ENCODE peak calls at places on chromosome 7, in nine cellular contexts. D is thoracic aorta, J is fibroblast of lung, I is A549, R is mucosa of descending colon, G is WERI-Rb-1, Z is fibroblast of pulmonary artery, U is BJ, P is GM06990. M is an unnamed sample.

GRCh38 chr7:27103489-27104226 is 1.2 kb upstream of the HOXA2 start:
- DNase-seq in D (no peak), J (peak), I (no peak), R (peak), G (no peak), Z (no peak), U (no peak), P (no peak), M (no peak)

GRCh38 chr7:124171068-124171467 is 138.2 kb upstream of the TMEM229A start:
- DNase-seq in D (no peak), J (peak), I (no peak), R (no peak), G (peak), Z (peak), U (no peak), P (no peak), M (no peak)

GRCh38 chr7:25852249-25852994 is 299.6 kb upstream of the NFE2L3 start:
- DNase-seq in D (no peak), J (peak), I (no peak), R (peak), G (peak), Z (no peak), U (no peak), P (no peak), M (no peak)

GRCh38 chr7:102169651-102170416 is 116.8 kb upstream of the SH2B2 start:
- DNase-seq in D (no peak), J (peak), I (no peak), R (no peak), G (no peak), Z (peak), U (no peak), P (no peak), M (no peak)

GRCh38 chr7:143979359-143979758 is 20.8 kb upstream of the OR6B1 start:
- DNase-seq in D (no peak), J (peak), I (peak), R (no peak), G (no peak), Z (peak), U (peak), P (no peak), M (no peak)

GRCh38 chr7:101915000-101915399 is 97.6 kb downstream of the CUX1 start:
- DNase-seq in D (no peak), J (no peak), I (no peak), R (no peak), G (peak), Z (no peak), U (no peak), P (no peak), M (no peak)

GRCh38 chr7:27277628-27278027 is 35.0 kb downstream of the EVX1 start:
- DNase-seq in D (no peak), J (no peak), I (peak), R (no peak), G (no peak), Z (peak), U (no peak), P (no peak), M (peak)

GRCh38 chr7:140672382-140673062 is at the start of gene ADCK2:
- DNase-seq in D (no peak), J (no peak), I (peak), R (peak), G (peak), Z (no peak), U (no peak), P (peak), M (peak)

GRCh38 chr7:115679976-115680375 is 350.6 kb downstream of the TFEC start:
- DNase-seq in D (no peak), J (peak), I (no peak), R (no peak), G (peak), Z (peak), U (no peak), P (no peak), M (peak)

GRCh38 chr7:157514306-157514705 is 177.5 kb downstream of the DNAJB6 start:
- DNase-seq in D (no peak), J (no peak), I (no peak), R (peak), G (no peak), Z (no peak), U (no peak), P (no peak), M (no peak)

GRCh38 chr7:39453743-39454355 is 112.4 kb upstream of the YAE1 start:
- DNase-seq in D (no peak), J (peak), I (peak), R (no peak), G (peak), Z (peak), U (no peak), P (no peak), M (peak)

GRCh38 chr7:86867163-86867762 is 192.2 kb downstream of the ELAPOR2 start:
- DNase-seq in D (no peak), J (no peak), I (no peak), R (no peak), G (no peak), Z (no peak), U (no peak), P (no peak), M (no peak)

GRCh38 chr7:131889572-131890150 is 333.2 kb upstream of the PODXL start:
- DNase-seq in D (no peak), J (no peak), I (no peak), R (no peak), G (no peak), Z (no peak), U (no peak), P (no peak), M (no peak)

GRCh38 chr7:64574481-64575159 is 11.7 kb upstream of the ZNF680 start:
- DNase-seq in D (peak), J (peak), I (no peak), R (no peak), G (no peak), Z (peak), U (no peak), P (no peak), M (no peak)

GRCh38 chr7:113774182-113774807 is 144.5 kb downstream of the PPP1R3A start:
- DNase-seq in D (no peak), J (peak), I (peak), R (no peak), G (peak), Z (peak), U (peak), P (no peak), M (no peak)

GRCh38 chr7:80722596-80723141 is 84.2 kb downstream of the CD36 start:
- DNase-seq in D (peak), J (peak), I (peak), R (no peak), G (no peak), Z (peak), U (peak), P (no peak), M (peak)

GRCh38 chr7:99579956-99580777 is 17.9 kb upstream of the TMEM225B start:
- DNase-seq in D (no peak), J (peak), I (no peak), R (no peak), G (peak), Z (peak), U (no peak), P (peak), M (peak)

GRCh38 chr7:5557920-5558401 is 134.3 kb upstream of the TNRC18 start:
- DNase-seq in D (no peak), J (peak), I (no peak), R (peak), G (peak), Z (no peak), U (no peak), P (peak), M (no peak)

GRCh38 chr7:142440219-142441073 is 182.6 kb upstream of the PRSS58 start:
- DNase-seq in D (no peak), J (peak), I (no peak), R (no peak), G (no peak), Z (peak), U (peak), P (no peak), M (peak)

GRCh38 chr7:55522268-55522902 is 49.9 kb downstream of the VOPP1 start:
- DNase-seq in D (no peak), J (no peak), I (no peak), R (no peak), G (no peak), Z (no peak), U (no peak), P (no peak), M (no peak)

GRCh38 chr7:25389489-25390106 is 161.3 kb upstream of the NPVF start:
- DNase-seq in D (no peak), J (peak), I (peak), R (no peak), G (no peak), Z (peak), U (no peak), P (no peak), M (no peak)

GRCh38 chr7:74051629-74052410 is 23.8 kb downstream of the ELN start:
- DNase-seq in D (no peak), J (peak), I (peak), R (no peak), G (peak), Z (peak), U (no peak), P (no peak), M (peak)

GRCh38 chr7:101240226-101241014 is 2.8 kb upstream of the CLDN15 start:
- DNase-seq in D (no peak), J (no peak), I (no peak), R (no peak), G (peak), Z (no peak), U (no peak), P (no peak), M (no peak)

GRCh38 chr7:106757846-106758245 is 96.9 kb upstream of the CCDC71L start:
- DNase-seq in D (no peak), J (peak), I (no peak), R (no peak), G (no peak), Z (peak), U (no peak), P (no peak), M (no peak)

GRCh38 chr7:949021-949934 is 5.2 kb downstream of the ADAP1 start:
- DNase-seq in D (no peak), J (no peak), I (no peak), R (peak), G (no peak), Z (no peak), U (no peak), P (no peak), M (no peak)

GRCh38 chr7:45147858-45148652 is 9.5 kb upstream of the RAMP3 start:
- DNase-seq in D (no peak), J (no peak), I (no peak), R (no peak), G (no peak), Z (no peak), U (no peak), P (no peak), M (peak)

GRCh38 chr7:116259156-116259555 is 48.8 kb downstream of the TES start:
- DNase-seq in D (no peak), J (no peak), I (no peak), R (no peak), G (no peak), Z (peak), U (no peak), P (no peak), M (no peak)

GRCh38 chr7:101538596-101539459 is 90.3 kb downstream of the MYL10 start:
- DNase-seq in D (no peak), J (peak), I (peak), R (no peak), G (peak), Z (peak), U (no peak), P (peak), M (peak)

GRCh38 chr7:107180378-107180777 is 11.6 kb downstream of the HBP1 start:
- DNase-seq in D (no peak), J (peak), I (peak), R (no peak), G (no peak), Z (peak), U (no peak), P (no peak), M (no peak)

GRCh38 chr7:6106140-6106904 is 75.1 kb downstream of the ANKRD61 start:
- DNase-seq in D (no peak), J (peak), I (no peak), R (no peak), G (peak), Z (peak), U (no peak), P (peak), M (peak)

GRCh38 chr7:26061340-26062239 is 90.4 kb upstream of the NFE2L3 start:
- DNase-seq in D (no peak), J (peak), I (peak), R (no peak), G (peak), Z (peak), U (no peak), P (peak), M (peak)

GRCh38 chr7:70776627-70777101 is 355.3 kb upstream of the GALNT17 start:
- DNase-seq in D (no peak), J (no peak), I (no peak), R (no peak), G (no peak), Z (peak), U (no peak), P (no peak), M (no peak)

GRCh38 chr7:82548141-82548688 is 104.6 kb upstream of the CACNA2D1 start:
- DNase-seq in D (no peak), J (no peak), I (no peak), R (no peak), G (no peak), Z (no peak), U (no peak), P (no peak), M (no peak)

GRCh38 chr7:82542665-82543064 is 99.1 kb upstream of the CACNA2D1 start:
- DNase-seq in D (no peak), J (peak), I (no peak), R (no peak), G (no peak), Z (peak), U (peak), P (no peak), M (no peak)
- H3K4me3 ChIP-seq in D (no peak), J (no peak), I (no peak), R (no peak), G (no peak), Z (no peak), U (no peak), P (no peak), M (no peak)

GRCh38 chr7:22855049-22855392 is 32.4 kb upstream of the TOMM7 start:
- DNase-seq in D (no peak), J (no peak), I (peak), R (no peak), G (no peak), Z (no peak), U (no peak), P (no peak), M (no peak)

GRCh38 chr7:22854158-22855048 is 31.8 kb upstream of the TOMM7 start:
- DNase-seq in D (peak), J (peak), I (peak), R (peak), G (no peak), Z (peak), U (no peak), P (peak), M (peak)

GRCh38 chr7:22858640-22859561 is 36.3 kb upstream of the TOMM7 start:
- DNase-seq in D (no peak), J (peak), I (peak), R (no peak), G (no peak), Z (peak), U (peak), P (no peak), M (no peak)

GRCh38 chr7:22858274-22858639 is 35.6 kb upstream of the TOMM7 start:
- DNase-seq in D (no peak), J (no peak), I (no peak), R (no peak), G (no peak), Z (no peak), U (no peak), P (no peak), M (no peak)

DNA sequence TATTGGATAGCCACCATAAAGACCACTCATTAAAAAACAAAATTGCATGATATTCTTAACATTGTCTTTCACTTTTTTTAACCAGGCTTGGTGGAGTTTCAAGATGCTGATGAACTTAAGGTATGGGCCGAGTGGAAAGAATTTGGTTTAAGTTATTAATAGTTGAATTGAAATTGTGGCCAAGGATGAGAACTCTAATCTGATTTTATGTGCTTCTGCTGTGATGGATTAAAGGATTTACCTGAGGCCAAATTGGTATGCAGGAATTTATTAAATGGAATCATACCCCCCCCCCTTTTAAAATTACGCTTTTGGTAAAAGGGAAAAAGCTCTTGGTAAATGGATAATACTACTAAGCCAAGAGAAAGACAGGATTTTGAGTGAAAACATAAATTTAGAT is 33.8 kb upstream of the TOMM7 start:
- DNase-seq in D (no peak), J (no peak), I (no peak), R (no peak), G (no peak), Z (no peak), U (no peak), P (no peak), M (no peak)
- TF ChIP-seq CTCF in D (no peak), J (no peak), I (no peak), R (no peak), G (no peak), Z (no peak), U (no peak), P (no peak), M (no peak)

GRCh38 chr7:128455556-128456254 is at the start of gene HILPDA:
- DNase-seq in D (peak), J (peak), I (peak), R (peak), G (peak), Z (peak), U (peak), P (peak), M (peak)
- H3K4me3 ChIP-seq in D (peak), J (peak), I (peak), R (peak), G (peak), Z (peak), U (peak), P (peak), M (peak)

GRCh38 chr7:42117201-42117600 is 119.8 kb downstream of the GLI3 start:
- DNase-seq in D (no peak), J (no peak), I (no peak), R (no peak), G (no peak), Z (no peak), U (no peak), P (no peak), M (no peak)

GRCh38 chr7:42110333-42110732 is 126.7 kb downstream of the GLI3 start:
- DNase-seq in D (no peak), J (no peak), I (no peak), R (no peak), G (no peak), Z (no peak), U (no peak), P (no peak), M (no peak)

GRCh38 chr7:42115795-42116194 is 121.2 kb downstream of the GLI3 start:
- DNase-seq in D (no peak), J (no peak), I (no peak), R (no peak), G (no peak), Z (no peak), U (no peak), P (no peak), M (no peak)
- TF ChIP-seq CTCF in D (no peak), J (no peak), I (no peak), R (no peak), G (no peak), Z (no peak), U (no peak), P (peak), M (no peak)